ENCODE peak calls at places on chromosomes 6 and 20, in five cellular contexts. S is upper lobe of right lung, X is T follicular helper cell, G is NCI-H460, Y is NCI-H1436. O is an unnamed sample.

GRCh38 chr6:51778666-51779065 is 308.7 kb downstream of the PKHD1 start:
- DNase-seq in X (no peak), S (no peak), Y (no peak), G (no peak), O (peak)

GRCh38 chr20:23046431-23046830 is 3.0 kb downstream of the THBD start:
- DNase-seq in G (no peak), X (no peak), Y (no peak), S (no peak), O (no peak)

GRCh38 chr6:152356659-152357058 is 280.5 kb downstream of the SYNE1 start:
- DNase-seq in S (no peak), G (peak), Y (no peak), X (no peak), O (no peak)

GRCh38 chr6:168514216-168514615 is 73.2 kb downstream of the SMOC2 start:
- DNase-seq in S (no peak), G (no peak), X (no peak), Y (no peak), O (no peak)

GRCh38 chr6:14601490-14601889 is 483.9 kb downstream of the CD83 start:
- DNase-seq in S (no peak), Y (peak), X (no peak), G (no peak), O (no peak)

GRCh38 chr6:106870069-106870468 is 104.5 kb downstream of the CD24 start:
- DNase-seq in X (no peak), Y (no peak), G (no peak), S (no peak), O (peak)

GRCh38 chr20:24575811-24576210 is 106.4 kb downstream of the SYNDIG1 start:
- DNase-seq in Y (no peak), G (no peak), S (no peak), X (no peak), O (no peak)

GRCh38 chr20:6450841-6451240 is 316.6 kb upstream of the BMP2 start:
- DNase-seq in X (no peak), G (no peak), Y (no peak), S (no peak), O (no peak)

GRCh38 chr6:107345398-107345797 is 114.0 kb downstream of the PDSS2 start:
- DNase-seq in Y (no peak), S (no peak), G (no peak), X (no peak), O (no peak)

GRCh38 chr6:121884056-121884455 is 448.6 kb downstream of the GJA1 start:
- DNase-seq in S (no peak), Y (no peak), X (no peak), G (no peak), O (no peak)